ENCODE peak calls at places on chromosomes 11 and 22, in four cellular contexts. L, V, N and Z are unnamed samples.
A peak's percentile ranks its signal among the peaks of the same experiment; 100 is the strongest.

GRCh38 chr11:8338138-8338537 is 74.5 kb upstream of the LMO1 start:
- DNase-seq in L (no peak), V (no peak), N (peak; percentile 72), Z (peak; percentile 78)

GRCh38 chr22:49884503-49885260 is 31.0 kb downstream of the ZBED4 start:
- DNase-seq in L (no peak), V (no peak), N (no peak), Z (peak; percentile 54)

GRCh38 chr11:67996622-67997459 is 7.1 kb downstream of the UNC93B1 start:
- DNase-seq in L (peak; percentile 20), V (no peak), N (peak; percentile 87), Z (peak; percentile 91)

GRCh38 chr11:127136438-127136837 is 135.9 kb upstream of the KIRREL3 start:
- DNase-seq in L (no peak), V (no peak), N (no peak), Z (no peak)

GRCh38 chr11:27720277-27720830 is 20.1 kb upstream of the BDNF start:
- DNase-seq in L (no peak), V (no peak), N (no peak), Z (no peak)

GRCh38 chr11:59559886-59560285 is 48.5 kb downstream of the OR4D9 start:
- DNase-seq in L (no peak), V (no peak), N (no peak), Z (no peak)

GRCh38 chr11:111694851-111695250 is 71.3 kb downstream of the PPP2R1B start:
- DNase-seq in L (no peak), V (no peak), N (no peak), Z (no peak)

GRCh38 chr11:64514596-64514995 is 76.4 kb upstream of the SLC22A12 start:
- DNase-seq in L (no peak), V (no peak), N (no peak), Z (no peak)

GRCh38 chr11:76768091-76769047 is 14.8 kb upstream of the TSKU start:
- DNase-seq in L (peak; percentile 21), V (no peak), N (peak; percentile 77), Z (peak; percentile 80)

GRCh38 chr22:38305481-38306448 is 11.5 kb downstream of the CSNK1E start:
- DNase-seq in L (peak; percentile 42), V (no peak), N (no peak), Z (no peak)

GRCh38 chr11:43992834-43993637 is 50.6 kb downstream of the C11orf96 start:
- DNase-seq in L (no peak), V (no peak), N (no peak), Z (no peak)

GRCh38 chr22:42065408-42066132 is 5.0 kb downstream of the NAGA start:
- DNase-seq in L (no peak), V (no peak), N (no peak), Z (no peak)

GRCh38 chr11:13680501-13681264 is 12.2 kb downstream of the FAR1 start:
- DNase-seq in L (no peak), V (no peak), N (no peak), Z (no peak)

GRCh38 chr11:126061707-126062678 is 673 bp downstream of the CDON start:
- DNase-seq in L (no peak), V (no peak), N (no peak), Z (no peak)

GRCh38 chr22:37498289-37498909 is 12.2 kb upstream of the MFNG start:
- DNase-seq in L (peak; percentile 70), V (no peak), N (no peak), Z (peak; percentile 68)

GRCh38 chr22:17767236-17768065 is 6.8 kb downstream of the BID start:
- DNase-seq in L (peak; percentile 67), V (no peak), N (no peak), Z (no peak)

GRCh38 chr11:96218901-96219300 is 124.1 kb downstream of the MAML2 start:
- DNase-seq in L (no peak), V (no peak), N (no peak), Z (no peak)

GRCh38 chr22:49966041-49966715 is 5.6 kb downstream of the PIM3 start:
- DNase-seq in L (no peak), V (peak; percentile 1), N (no peak), Z (peak; percentile 68)

GRCh38 chr22:20267441-20268288 is 453 bp downstream of the RTN4R start:
- DNase-seq in L (no peak), V (no peak), N (peak; percentile 69), Z (peak; percentile 82)

GRCh38 chr11:57180141-57180561 is 1.6 kb upstream of the LRRC55 start:
- DNase-seq in L (no peak), V (no peak), N (no peak), Z (no peak)

GRCh38 chr11:75191330-75191717 is 40.4 kb downstream of the SLCO2B1 start:
- DNase-seq in L (no peak), V (no peak), N (no peak), Z (peak; percentile 58)

GRCh38 chr22:49533886-49534285 is 293.8 kb downstream of the BRD1 start:
- DNase-seq in L (no peak), V (no peak), N (no peak), Z (peak; percentile 57)

GRCh38 chr11:73273246-73273890 is 1.2 kb downstream of the P2RY6 start:
- DNase-seq in L (no peak), V (no peak), N (no peak), Z (peak; percentile 13)

GRCh38 chr11:3015796-3016195 is 23.7 kb upstream of the NAP1L4 start:
- DNase-seq in L (no peak), V (no peak), N (no peak), Z (no peak)

GRCh38 chr11:102111011-102111786 is 952 bp downstream of the YAP1 start:
- DNase-seq in L (peak; percentile 22), V (peak; percentile 30), N (peak; percentile 85), Z (peak; percentile 92)

GRCh38 chr22:46801826-46802607 is 39.6 kb downstream of the TBC1D22A start:
- DNase-seq in L (no peak), V (no peak), N (peak; percentile 72), Z (peak; percentile 77)

GRCh38 chr11:2741377-2742131 is 41.8 kb upstream of the KCNQ1OT1 start:
- DNase-seq in L (no peak), V (no peak), N (peak; percentile 47), Z (peak; percentile 60)

GRCh38 chr11:120065876-120066275 is 72.0 kb downstream of the TRIM29 start:
- DNase-seq in L (no peak), V (no peak), N (no peak), Z (no peak)

GRCh38 chr22:41343717-41344116 is 38.0 kb upstream of the TEF start:
- DNase-seq in L (no peak), V (no peak), N (no peak), Z (no peak)

GRCh38 chr22:35150163-35151107 is 84.5 kb downstream of the ISX start:
- DNase-seq in L (peak; percentile 13), V (no peak), N (peak; percentile 56), Z (peak; percentile 73)

GRCh38 chr11:32080381-32080980 is 10.4 kb upstream of the RCN1 start:
- DNase-seq in L (no peak), V (no peak), N (no peak), Z (no peak)

GRCh38 chr11:8149726-8150125 is 19.1 kb downstream of the RIC3 start:
- DNase-seq in L (no peak), V (no peak), N (no peak), Z (no peak)